ENCODE peak calls at places on chromosomes 4 and X, in ten cellular contexts. One of them, this sample, is unnamed.

GRCh38 chr4:76960014-76960413 is 10.5 kb downstream of the SEPTIN11 start:
- DNase-seq in cardiac muscle cell: no peak
- DNase-seq in astrocyte: peak
- DNase-seq in lower lobe of right lung: no peak
- DNase-seq in spleen: no peak
- DNase-seq in A549: no peak
- DNase-seq in CD8-positive, alpha-beta T cell: no peak
- DNase-seq in ovary: no peak
- DNase-seq in A673: no peak
- DNase-seq in Peyer's patch: no peak
- DNase-seq in this sample: no peak

GRCh38 chr4:141311805-141312204 is 91.1 kb downstream of the ZNF330 start:
- DNase-seq in cardiac muscle cell: no peak
- DNase-seq in astrocyte: no peak
- DNase-seq in lower lobe of right lung: no peak
- DNase-seq in spleen: no peak
- DNase-seq in A549: no peak
- DNase-seq in CD8-positive, alpha-beta T cell: no peak
- DNase-seq in ovary: no peak
- DNase-seq in A673: no peak
- DNase-seq in Peyer's patch: no peak
- DNase-seq in this sample: no peak

GRCh38 chrX:54675762-54676161 is 122.3 kb downstream of the ITIH6 start:
- DNase-seq in cardiac muscle cell: no peak
- DNase-seq in astrocyte: no peak
- DNase-seq in lower lobe of right lung: no peak
- DNase-seq in spleen: no peak
- DNase-seq in A549: no peak
- DNase-seq in CD8-positive, alpha-beta T cell: no peak
- DNase-seq in ovary: no peak
- DNase-seq in A673: no peak
- DNase-seq in Peyer's patch: no peak
- DNase-seq in this sample: no peak

GRCh38 chr4:17098401-17098800 is 200.0 kb upstream of the LDB2 start:
- DNase-seq in cardiac muscle cell: no peak
- DNase-seq in astrocyte: no peak
- DNase-seq in lower lobe of right lung: no peak
- DNase-seq in spleen: no peak
- DNase-seq in A549: no peak
- DNase-seq in CD8-positive, alpha-beta T cell: no peak
- DNase-seq in ovary: no peak
- DNase-seq in A673: peak
- DNase-seq in Peyer's patch: no peak
- DNase-seq in this sample: no peak

GRCh38 chrX:68685722-68686683 is 38.5 kb downstream of the STARD8 start:
- DNase-seq in cardiac muscle cell: peak
- DNase-seq in astrocyte: peak
- DNase-seq in lower lobe of right lung: peak
- DNase-seq in spleen: peak
- DNase-seq in A549: peak
- DNase-seq in CD8-positive, alpha-beta T cell: no peak
- DNase-seq in ovary: peak
- DNase-seq in A673: peak
- DNase-seq in Peyer's patch: no peak
- DNase-seq in this sample: no peak

GRCh38 chr4:139530833-139531427 is 25.1 kb downstream of the SETD7 start:
- DNase-seq in cardiac muscle cell: peak
- DNase-seq in astrocyte: no peak
- DNase-seq in lower lobe of right lung: no peak
- DNase-seq in spleen: no peak
- DNase-seq in A549: peak
- DNase-seq in CD8-positive, alpha-beta T cell: peak
- DNase-seq in ovary: no peak
- DNase-seq in A673: peak
- DNase-seq in Peyer's patch: peak
- DNase-seq in this sample: no peak

GRCh38 chr4:53043900-53044650 is 182.0 kb downstream of the RASL11B start:
- DNase-seq in cardiac muscle cell: no peak
- DNase-seq in astrocyte: no peak
- DNase-seq in lower lobe of right lung: no peak
- DNase-seq in spleen: no peak
- DNase-seq in A549: no peak
- DNase-seq in CD8-positive, alpha-beta T cell: no peak
- DNase-seq in ovary: no peak
- DNase-seq in A673: no peak
- DNase-seq in Peyer's patch: no peak
- DNase-seq in this sample: no peak

GRCh38 chr4:184284742-184285141 is 67.1 kb upstream of the ENPP6 start:
- DNase-seq in cardiac muscle cell: no peak
- DNase-seq in astrocyte: no peak
- DNase-seq in lower lobe of right lung: no peak
- DNase-seq in spleen: no peak
- DNase-seq in A549: no peak
- DNase-seq in CD8-positive, alpha-beta T cell: no peak
- DNase-seq in ovary: no peak
- DNase-seq in A673: no peak
- DNase-seq in Peyer's patch: no peak
- DNase-seq in this sample: no peak

GRCh38 chrX:3711331-3711917 is 2.0 kb downstream of the PRKX start:
- DNase-seq in cardiac muscle cell: no peak
- DNase-seq in astrocyte: no peak
- DNase-seq in lower lobe of right lung: no peak
- DNase-seq in spleen: peak
- DNase-seq in A549: no peak
- DNase-seq in CD8-positive, alpha-beta T cell: no peak
- DNase-seq in ovary: no peak
- DNase-seq in A673: no peak
- DNase-seq in Peyer's patch: peak
- DNase-seq in this sample: no peak

GRCh38 chrX:119758682-119759332 is 419 bp downstream of the SOWAHD start:
- DNase-seq in cardiac muscle cell: peak
- DNase-seq in astrocyte: no peak
- DNase-seq in lower lobe of right lung: no peak
- DNase-seq in spleen: peak
- DNase-seq in A549: no peak
- DNase-seq in CD8-positive, alpha-beta T cell: no peak
- DNase-seq in ovary: peak
- DNase-seq in A673: peak
- DNase-seq in Peyer's patch: peak
- DNase-seq in this sample: no peak

DNA sequence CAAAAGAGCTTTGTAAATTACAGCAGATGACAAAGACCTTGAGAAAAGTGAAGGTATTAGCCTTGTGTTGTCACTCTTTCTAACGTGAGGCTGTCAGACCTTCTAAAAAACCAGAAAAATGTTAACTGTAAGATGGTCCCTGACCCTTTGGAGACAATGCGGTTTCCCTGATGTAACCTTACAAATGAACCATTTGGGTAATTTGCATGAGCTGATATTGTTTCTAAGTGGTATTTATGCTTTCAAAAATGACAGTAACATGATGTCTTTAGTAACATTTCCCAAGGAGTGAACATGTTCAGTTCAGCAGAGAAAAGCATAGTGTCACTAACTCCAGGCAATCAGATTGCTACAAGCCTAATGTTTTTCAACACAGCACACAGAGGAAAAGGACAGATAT is 434.6 kb downstream of the KCNIP4 start:
- DNase-seq in cardiac muscle cell: no peak
- DNase-seq in astrocyte: no peak
- DNase-seq in lower lobe of right lung: no peak
- DNase-seq in spleen: no peak
- DNase-seq in A549: no peak
- DNase-seq in CD8-positive, alpha-beta T cell: no peak
- DNase-seq in ovary: no peak
- DNase-seq in A673: no peak
- DNase-seq in Peyer's patch: no peak
- DNase-seq in this sample: no peak
- H3K27ac ChIP-seq in cardiac muscle cell: no peak
- H3K27ac ChIP-seq in astrocyte: no peak
- H3K27ac ChIP-seq in lower lobe of right lung: no peak
- H3K27ac ChIP-seq in spleen: no peak
- H3K27ac ChIP-seq in A549: no peak
- H3K27ac ChIP-seq in CD8-positive, alpha-beta T cell: no peak
- H3K27ac ChIP-seq in ovary: no peak
- H3K27ac ChIP-seq in A673: no peak
- H3K27ac ChIP-seq in Peyer's patch: no peak
- H3K27ac ChIP-seq in this sample: no peak

GRCh38 chr4:107930821-107931774 is at the start of gene CYP2U1:
- DNase-seq in cardiac muscle cell: peak
- DNase-seq in astrocyte: peak
- DNase-seq in lower lobe of right lung: peak
- DNase-seq in spleen: peak
- DNase-seq in A549: peak
- DNase-seq in CD8-positive, alpha-beta T cell: peak
- DNase-seq in ovary: peak
- DNase-seq in A673: peak
- DNase-seq in Peyer's patch: peak
- DNase-seq in this sample: peak
- TF ChIP-seq CTCF in cardiac muscle cell: no peak
- TF ChIP-seq CTCF in astrocyte: no peak
- TF ChIP-seq CTCF in lower lobe of right lung: peak
- TF ChIP-seq CTCF in spleen: no peak
- TF ChIP-seq CTCF in A549: no peak
- TF ChIP-seq CTCF in CD8-positive, alpha-beta T cell: no peak
- TF ChIP-seq CTCF in ovary: peak
- TF ChIP-seq CTCF in A673: no peak
- TF ChIP-seq CTCF in Peyer's patch: peak
- TF ChIP-seq CTCF in this sample: peak

DNA sequence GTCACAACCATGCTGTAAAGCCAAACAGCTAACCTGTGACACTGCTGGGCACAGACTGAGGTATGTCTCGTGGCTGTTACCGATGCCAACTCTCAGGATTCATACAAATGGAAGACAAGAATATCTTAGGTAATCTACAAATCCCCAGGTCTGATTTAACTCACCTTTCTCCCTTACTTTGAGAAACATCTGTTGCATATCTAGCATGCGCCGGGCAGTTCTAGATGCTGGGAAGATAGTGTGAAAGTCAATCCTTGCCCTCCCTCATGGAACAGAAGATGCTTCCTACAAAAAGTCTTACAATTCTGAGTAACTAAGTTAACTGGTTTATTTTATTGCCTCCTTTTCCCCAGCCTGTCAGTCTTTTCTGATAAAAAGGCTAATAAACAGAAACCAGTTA is 212.2 kb upstream of the FAT1 start:
- DNase-seq in cardiac muscle cell: no peak
- DNase-seq in astrocyte: no peak
- DNase-seq in lower lobe of right lung: no peak
- DNase-seq in spleen: no peak
- DNase-seq in A549: no peak
- DNase-seq in CD8-positive, alpha-beta T cell: no peak
- DNase-seq in ovary: no peak
- DNase-seq in A673: no peak
- DNase-seq in Peyer's patch: no peak
- DNase-seq in this sample: no peak
- H3K4me3 ChIP-seq in cardiac muscle cell: no peak
- H3K4me3 ChIP-seq in astrocyte: no peak
- H3K4me3 ChIP-seq in lower lobe of right lung: no peak
- H3K4me3 ChIP-seq in spleen: no peak
- H3K4me3 ChIP-seq in A549: no peak
- H3K4me3 ChIP-seq in CD8-positive, alpha-beta T cell: no peak
- H3K4me3 ChIP-seq in ovary: no peak
- H3K4me3 ChIP-seq in A673: no peak
- H3K4me3 ChIP-seq in Peyer's patch: no peak
- H3K4me3 ChIP-seq in this sample: no peak

GRCh38 chr4:170030121-170030520 is 3.9 kb upstream of the MFAP3L start:
- DNase-seq in cardiac muscle cell: no peak
- DNase-seq in astrocyte: no peak
- DNase-seq in lower lobe of right lung: no peak
- DNase-seq in spleen: no peak
- DNase-seq in A549: no peak
- DNase-seq in CD8-positive, alpha-beta T cell: no peak
- DNase-seq in ovary: no peak
- DNase-seq in A673: no peak
- DNase-seq in Peyer's patch: no peak
- DNase-seq in this sample: no peak

GRCh38 chr4:170022211-170022610 is 4.0 kb downstream of the MFAP3L start:
- DNase-seq in cardiac muscle cell: no peak
- DNase-seq in astrocyte: no peak
- DNase-seq in lower lobe of right lung: no peak
- DNase-seq in spleen: no peak
- DNase-seq in A549: no peak
- DNase-seq in CD8-positive, alpha-beta T cell: no peak
- DNase-seq in ovary: no peak
- DNase-seq in A673: no peak
- DNase-seq in Peyer's patch: no peak
- DNase-seq in this sample: no peak

GRCh38 chr4:170026253-170026991 is at the start of gene MFAP3L:
- DNase-seq in cardiac muscle cell: peak
- DNase-seq in astrocyte: peak
- DNase-seq in lower lobe of right lung: peak
- DNase-seq in spleen: peak
- DNase-seq in A549: peak
- DNase-seq in CD8-positive, alpha-beta T cell: peak
- DNase-seq in ovary: peak
- DNase-seq in A673: peak
- DNase-seq in Peyer's patch: peak
- DNase-seq in this sample: peak

GRCh38 chr4:170025523-170026252 is 507 bp downstream of the MFAP3L start:
- DNase-seq in cardiac muscle cell: peak
- DNase-seq in astrocyte: no peak
- DNase-seq in lower lobe of right lung: peak
- DNase-seq in spleen: no peak
- DNase-seq in A549: peak
- DNase-seq in CD8-positive, alpha-beta T cell: no peak
- DNase-seq in ovary: peak
- DNase-seq in A673: peak
- DNase-seq in Peyer's patch: peak
- DNase-seq in this sample: no peak

GRCh38 chr4:170027181-170027829 is 1.1 kb upstream of the MFAP3L start:
- DNase-seq in cardiac muscle cell: peak
- DNase-seq in astrocyte: peak
- DNase-seq in lower lobe of right lung: peak
- DNase-seq in spleen: peak
- DNase-seq in A549: peak
- DNase-seq in CD8-positive, alpha-beta T cell: peak
- DNase-seq in ovary: peak
- DNase-seq in A673: peak
- DNase-seq in Peyer's patch: peak
- DNase-seq in this sample: peak
- H3K27ac ChIP-seq in cardiac muscle cell: no peak
- H3K27ac ChIP-seq in astrocyte: peak
- H3K27ac ChIP-seq in lower lobe of right lung: peak
- H3K27ac ChIP-seq in spleen: peak
- H3K27ac ChIP-seq in A549: peak
- H3K27ac ChIP-seq in CD8-positive, alpha-beta T cell: peak
- H3K27ac ChIP-seq in ovary: no peak
- H3K27ac ChIP-seq in A673: peak
- H3K27ac ChIP-seq in Peyer's patch: peak
- H3K27ac ChIP-seq in this sample: peak

DNA sequence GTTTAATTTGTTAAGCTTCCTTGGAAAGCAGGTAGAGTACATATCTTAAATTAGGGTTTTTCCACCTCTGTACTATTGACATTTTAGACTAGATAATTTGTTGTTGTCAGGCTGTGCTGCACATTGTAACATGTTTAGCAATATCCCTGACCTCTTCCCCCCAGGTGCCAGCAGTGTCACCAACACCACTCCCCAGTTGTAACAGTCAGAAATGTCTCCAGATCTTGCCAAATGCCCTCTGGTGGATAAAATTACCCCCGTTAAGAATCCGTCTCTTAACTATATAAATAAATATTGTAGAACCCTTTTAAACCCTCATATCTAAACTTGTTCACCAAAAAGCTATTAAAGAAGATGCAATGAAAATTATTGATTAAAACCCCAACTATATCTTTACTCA is 161.5 kb downstream of the ARHGAP6 start:
- DNase-seq in cardiac muscle cell: no peak
- DNase-seq in astrocyte: no peak
- DNase-seq in lower lobe of right lung: no peak
- DNase-seq in spleen: no peak
- DNase-seq in A549: peak
- DNase-seq in CD8-positive, alpha-beta T cell: no peak
- DNase-seq in ovary: no peak
- DNase-seq in A673: no peak
- DNase-seq in Peyer's patch: no peak
- DNase-seq in this sample: no peak
- TF ChIP-seq CTCF in cardiac muscle cell: no peak
- TF ChIP-seq CTCF in astrocyte: no peak
- TF ChIP-seq CTCF in lower lobe of right lung: no peak
- TF ChIP-seq CTCF in spleen: no peak
- TF ChIP-seq CTCF in A549: no peak
- TF ChIP-seq CTCF in CD8-positive, alpha-beta T cell: no peak
- TF ChIP-seq CTCF in ovary: no peak
- TF ChIP-seq CTCF in A673: no peak
- TF ChIP-seq CTCF in Peyer's patch: no peak
- TF ChIP-seq CTCF in this sample: no peak

This sample was measured in RWPE2.